ENCODE peak calls at places on chromosomes 7 and 10, in six cellular contexts. R, F, Y, G, S and C are unnamed samples.

GRCh38 chr7:21076054-21076453 is 289.4 kb upstream of the SP8 start:
- DNase-seq in R (no peak), F (no peak), Y (no peak), G (no peak), S (no peak), C (no peak)

GRCh38 chr10:3455385-3456334 is 283.1 kb upstream of the PITRM1 start:
- DNase-seq in R (peak), F (no peak), Y (no peak), G (peak), S (no peak), C (peak)

GRCh38 chr7:100694196-100694745 is at the start of gene GIGYF1:
- DNase-seq in R (peak), F (no peak), Y (peak), G (peak), S (no peak), C (peak)

GRCh38 chr10:5544216-5544805 is 19.6 kb downstream of the CALML3 start:
- DNase-seq in R (no peak), F (no peak), Y (no peak), G (no peak), S (no peak), C (peak)

GRCh38 chr10:24952146-24952700 is at the start of gene PRTFDC1:
- DNase-seq in R (no peak), F (peak), Y (peak), G (peak), S (no peak), C (peak)

GRCh38 chr7:144050093-144050492 is 1.3 kb downstream of the OR2A5 start:
- DNase-seq in R (no peak), F (no peak), Y (no peak), G (no peak), S (no peak), C (no peak)

GRCh38 chr10:66784796-66785195 is 141.0 kb upstream of the LRRTM3 start:
- DNase-seq in R (peak), F (no peak), Y (no peak), G (no peak), S (no peak), C (no peak)

GRCh38 chr10:90813592-90814365 is 44.1 kb downstream of the HTR7 start:
- DNase-seq in R (no peak), F (no peak), Y (no peak), G (no peak), S (no peak), C (no peak)

GRCh38 chr7:140350056-140350455 is 48.3 kb downstream of the SLC37A3 start:
- DNase-seq in R (no peak), F (no peak), Y (no peak), G (no peak), S (no peak), C (no peak)

GRCh38 chr10:99329891-99330674 is 927 bp downstream of the CNNM1 start:
- DNase-seq in R (peak), F (peak), Y (peak), G (peak), S (no peak), C (no peak)

GRCh38 chr7:77328669-77329068 is 87.5 kb downstream of the GSAP start:
- DNase-seq in R (peak), F (no peak), Y (no peak), G (no peak), S (no peak), C (no peak)

GRCh38 chr10:125160856-125161569 is 650 bp upstream of the CTBP2 start:
- DNase-seq in R (peak), F (peak), Y (peak), G (peak), S (peak), C (peak)

GRCh38 chr7:27161721-27162547 is 3.4 kb downstream of the HOXA9 start:
- DNase-seq in R (no peak), F (no peak), Y (peak), G (peak), S (no peak), C (no peak)

GRCh38 chr7:79298145-79298760 is 155.2 kb downstream of the MAGI2 start:
- DNase-seq in R (peak), F (peak), Y (no peak), G (peak), S (no peak), C (peak)

GRCh38 chr10:71725998-71726672 is 6.6 kb upstream of the C10orf105 start:
- DNase-seq in R (peak), F (peak), Y (peak), G (peak), S (no peak), C (peak)

GRCh38 chr7:70720191-70720873 is 411.6 kb upstream of the GALNT17 start:
- DNase-seq in R (no peak), F (no peak), Y (no peak), G (no peak), S (no peak), C (no peak)

GRCh38 chr10:4569132-4569531 is 256.9 kb upstream of the AKR1E2 start:
- DNase-seq in R (no peak), F (no peak), Y (no peak), G (no peak), S (no peak), C (no peak)

GRCh38 chr7:5634107-5634950 is 147.1 kb downstream of the RNF216 start:
- DNase-seq in R (peak), F (no peak), Y (peak), G (peak), S (no peak), C (no peak)

GRCh38 chr10:79195091-79195923 is 126.5 kb downstream of the ZMIZ1 start:
- DNase-seq in R (peak), F (peak), Y (peak), G (peak), S (peak), C (peak)

GRCh38 chr10:119602241-119603095 is 5.7 kb upstream of the TIAL1 start:
- DNase-seq in R (no peak), F (no peak), Y (peak), G (peak), S (no peak), C (peak)

GRCh38 chr7:55245271-55245723 is 119.8 kb upstream of the LANCL2 start:
- DNase-seq in R (peak), F (no peak), Y (no peak), G (peak), S (no peak), C (peak)

GRCh38 chr10:18246967-18247366 is 106.7 kb downstream of the CACNB2 start:
- DNase-seq in R (no peak), F (no peak), Y (no peak), G (no peak), S (no peak), C (no peak)

GRCh38 chr10:96283756-96284155 is 12.4 kb upstream of the BLNK start:
- DNase-seq in R (no peak), F (no peak), Y (no peak), G (no peak), S (no peak), C (peak)

GRCh38 chr10:114400091-114400490 is 4.2 kb downstream of the AFAP1L2 start:
- DNase-seq in R (no peak), F (no peak), Y (no peak), G (peak), S (no peak), C (no peak)

GRCh38 chr7:17342726-17343125 is 44.3 kb downstream of the AHR start:
- DNase-seq in R (no peak), F (no peak), Y (no peak), G (no peak), S (no peak), C (no peak)

GRCh38 chr7:17339139-17339538 is 40.7 kb downstream of the AHR start:
- DNase-seq in R (no peak), F (no peak), Y (no peak), G (no peak), S (no peak), C (no peak)

GRCh38 chr7:17336168-17336567 is 37.7 kb downstream of the AHR start:
- DNase-seq in R (no peak), F (no peak), Y (no peak), G (no peak), S (no peak), C (no peak)

GRCh38 chr7:17339952-17340351 is 41.5 kb downstream of the AHR start:
- DNase-seq in R (no peak), F (no peak), Y (no peak), G (no peak), S (no peak), C (no peak)

DNA sequence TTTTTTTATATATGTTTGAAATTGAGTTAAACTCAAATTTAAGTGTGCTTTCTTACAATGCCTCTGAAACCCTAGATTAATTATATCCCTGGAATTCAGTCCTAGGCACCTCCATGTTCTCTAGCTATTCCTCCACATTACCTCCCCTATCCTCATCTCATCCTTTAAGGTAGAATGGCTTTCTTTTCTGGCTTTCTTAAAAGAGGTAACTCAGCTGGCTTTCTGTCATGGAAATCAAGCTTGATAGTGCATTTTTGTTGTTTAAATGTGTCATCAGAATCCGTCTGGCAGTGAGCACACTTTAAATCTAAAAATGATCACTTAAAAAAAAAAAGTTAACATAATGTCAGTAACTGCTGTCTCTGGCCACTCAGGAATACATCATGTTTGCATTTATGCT is 42.2 kb downstream of the AHR start:
- DNase-seq in R (no peak), F (no peak), Y (no peak), G (no peak), S (no peak), C (no peak)
- H3K14ac ChIP-seq in R (peak), F (no peak), Y (no peak), G (no peak), S (no peak), C (no peak)

DNA sequence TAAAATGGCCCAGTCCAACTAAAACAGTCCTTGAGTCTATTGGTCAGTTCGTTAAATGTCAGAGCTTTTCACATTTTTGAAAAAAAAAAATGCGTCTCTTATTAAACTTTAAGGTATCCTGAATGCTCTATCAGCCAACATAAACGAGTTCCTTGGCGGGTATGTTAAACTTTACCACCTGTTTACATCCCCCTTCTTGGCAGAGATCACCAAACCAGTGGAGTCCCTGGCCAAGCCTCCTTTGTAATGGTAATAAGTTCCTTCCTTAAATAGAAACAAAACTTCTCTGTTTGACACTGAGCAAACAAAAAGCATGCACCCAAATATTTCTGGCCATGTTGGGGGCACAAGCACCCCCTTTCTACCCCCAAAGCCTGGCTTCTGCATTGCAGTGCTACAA is 3.2 kb downstream of the TRIL start:
- DNase-seq in R (no peak), F (no peak), Y (no peak), G (no peak), S (no peak), C (no peak)
- H3K14ac ChIP-seq in R (no peak), F (no peak), Y (no peak), G (no peak), S (no peak), C (no peak)

GRCh38 chr7:155188821-155189599 is 108.7 kb upstream of the INSIG1 start:
- DNase-seq in R (peak), F (no peak), Y (no peak), G (peak), S (no peak), C (no peak)
- H3K14ac ChIP-seq in R (no peak), F (peak), Y (no peak), G (no peak), S (no peak), C (no peak)

GRCh38 chr10:126585249-126585986 is 85.1 kb downstream of the C10orf90 start:
- DNase-seq in R (no peak), F (peak), Y (no peak), G (no peak), S (no peak), C (no peak)

GRCh38 chr10:126583507-126584200 is 86.8 kb downstream of the C10orf90 start:
- DNase-seq in R (no peak), F (no peak), Y (no peak), G (no peak), S (no peak), C (no peak)

GRCh38 chr10:126581648-126582046 is 88.8 kb downstream of the C10orf90 start:
- DNase-seq in R (no peak), F (no peak), Y (no peak), G (no peak), S (no peak), C (no peak)

GRCh38 chr10:126584836-126585235 is 85.7 kb downstream of the C10orf90 start:
- DNase-seq in R (no peak), F (no peak), Y (no peak), G (no peak), S (no peak), C (no peak)

GRCh38 chr10:126580873-126581647 is 89.4 kb downstream of the C10orf90 start:
- DNase-seq in R (no peak), F (no peak), Y (no peak), G (no peak), S (no peak), C (no peak)
- H3K14ac ChIP-seq in R (no peak), F (no peak), Y (no peak), G (no peak), S (no peak), C (no peak)

GRCh38 chr7:23237000-23237399 is 9.6 kb upstream of the GPNMB start:
- DNase-seq in R (no peak), F (no peak), Y (no peak), G (no peak), S (no peak), C (no peak)

GRCh38 chr7:23242935-23243334 is 3.6 kb upstream of the GPNMB start:
- DNase-seq in R (no peak), F (no peak), Y (no peak), G (no peak), S (no peak), C (no peak)

GRCh38 chr7:23239253-23239652 is 7.3 kb upstream of the GPNMB start:
- DNase-seq in R (no peak), F (no peak), Y (no peak), G (no peak), S (no peak), C (no peak)

GRCh38 chr7:23242321-23242720 is 4.3 kb upstream of the GPNMB start:
- DNase-seq in R (peak), F (no peak), Y (no peak), G (no peak), S (no peak), C (peak)

DNA sequence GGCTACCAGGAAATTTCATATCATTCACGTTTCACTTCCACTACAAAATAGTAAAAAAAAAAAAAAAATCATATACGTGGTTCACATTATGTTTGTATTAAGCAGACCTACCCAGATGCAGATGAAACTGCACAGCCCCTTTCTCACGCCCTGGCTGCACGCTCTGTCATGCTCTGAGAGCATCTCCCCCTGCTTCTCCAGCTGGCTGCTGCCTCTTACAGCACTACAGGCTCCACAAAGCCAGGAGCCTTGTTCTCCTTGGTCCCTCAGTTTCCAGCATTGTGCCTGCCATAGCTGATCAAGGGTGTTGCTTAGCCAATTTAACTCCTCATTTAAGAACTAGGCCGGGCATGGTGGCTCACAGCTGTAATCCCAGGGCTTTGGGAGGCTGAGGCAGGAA is 6.9 kb upstream of the GPNMB start:
- DNase-seq in R (no peak), F (no peak), Y (no peak), G (no peak), S (no peak), C (no peak)
- H3K14ac ChIP-seq in R (no peak), F (no peak), Y (no peak), G (no peak), S (no peak), C (no peak)

DNA sequence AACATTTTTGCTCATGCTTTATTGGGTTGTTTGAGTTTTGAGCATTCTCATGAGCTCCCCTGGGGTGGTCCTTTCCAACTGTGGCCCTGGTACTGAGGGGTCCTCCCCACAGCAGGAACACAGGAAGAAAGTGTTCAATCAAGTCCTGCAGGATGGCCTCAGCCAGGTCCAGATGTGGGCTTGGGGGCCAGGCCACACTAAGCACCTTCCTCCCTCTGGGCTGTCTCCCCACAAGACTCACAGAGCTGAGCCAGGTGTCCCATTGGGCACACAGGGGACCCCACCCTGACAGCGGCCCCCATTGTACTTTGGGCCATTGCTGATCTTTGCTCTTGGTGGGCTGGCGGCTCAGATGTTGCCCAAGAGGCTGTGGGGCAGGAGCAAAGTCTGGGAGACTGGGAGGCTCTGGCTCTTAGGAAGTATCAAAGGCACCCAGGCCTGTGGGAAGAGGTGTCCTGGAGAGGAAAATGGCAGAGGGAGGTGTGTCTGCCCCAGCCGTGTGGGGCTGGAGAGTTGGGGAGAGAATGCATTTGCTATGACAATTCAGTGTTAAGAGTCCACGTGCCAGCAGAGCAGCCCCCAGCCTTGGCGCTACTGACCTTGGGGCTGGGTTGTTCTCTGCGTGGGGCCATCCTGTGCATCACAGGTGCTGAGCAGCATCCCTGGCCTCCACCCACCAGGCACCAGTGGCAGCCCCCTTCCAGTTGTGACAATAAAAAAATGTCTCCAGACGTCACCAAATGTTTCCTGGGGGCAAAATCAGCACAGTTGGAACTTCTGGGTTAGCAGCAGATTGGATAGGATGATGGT is 17.8 kb downstream of the SCART1 start:
- DNase-seq in R (no peak), F (no peak), Y (no peak), G (no peak), S (no peak), C (no peak)
- H3K14ac ChIP-seq in R (no peak), F (peak), Y (no peak), G (no peak), S (no peak), C (no peak)

GRCh38 chr7:19113001-19113349 is 4.5 kb downstream of the TWIST1 start:
- DNase-seq in R (no peak), F (no peak), Y (no peak), G (no peak), S (no peak), C (no peak)
- H3K14ac ChIP-seq in R (no peak), F (no peak), Y (no peak), G (no peak), S (no peak), C (no peak)

GRCh38 chr7:137343483-137343841 is at the start of gene PTN:
- DNase-seq in R (peak), F (peak), Y (peak), G (peak), S (peak), C (peak)

GRCh38 chr7:137335814-137336213 is 7.7 kb downstream of the PTN start:
- DNase-seq in R (peak), F (no peak), Y (no peak), G (no peak), S (no peak), C (peak)

GRCh38 chr7:137342751-137343482 is 616 bp downstream of the PTN start:
- DNase-seq in R (peak), F (peak), Y (no peak), G (peak), S (no peak), C (no peak)

GRCh38 chr7:137342340-137342739 is 1.2 kb downstream of the PTN start:
- DNase-seq in R (peak), F (no peak), Y (no peak), G (peak), S (no peak), C (no peak)

GRCh38 chr7:137337902-137338301 is 5.6 kb downstream of the PTN start:
- DNase-seq in R (no peak), F (no peak), Y (no peak), G (no peak), S (no peak), C (no peak)
- H3K14ac ChIP-seq in R (no peak), F (no peak), Y (no peak), G (no peak), S (no peak), C (no peak)

GRCh38 chr10:61050120-61050745 is 106.2 kb upstream of the RHOBTB1 start:
- DNase-seq in R (no peak), F (no peak), Y (no peak), G (no peak), S (no peak), C (peak)

GRCh38 chr10:61042533-61042932 is 98.5 kb upstream of the RHOBTB1 start:
- DNase-seq in R (no peak), F (no peak), Y (no peak), G (no peak), S (no peak), C (no peak)

GRCh38 chr10:61047788-61048560 is 104.0 kb upstream of the RHOBTB1 start:
- DNase-seq in R (no peak), F (no peak), Y (no peak), G (no peak), S (no peak), C (no peak)

GRCh38 chr10:61051356-61051755 is 107.4 kb upstream of the RHOBTB1 start:
- DNase-seq in R (no peak), F (no peak), Y (no peak), G (no peak), S (no peak), C (no peak)

GRCh38 chr10:61047011-61047410 is 103.0 kb upstream of the RHOBTB1 start:
- DNase-seq in R (no peak), F (no peak), Y (no peak), G (peak), S (no peak), C (no peak)
- H3K14ac ChIP-seq in R (no peak), F (no peak), Y (no peak), G (no peak), S (no peak), C (no peak)

GRCh38 chr7:9955138-9955537 is 1018.5 kb upstream of the PHF14 start:
- DNase-seq in R (no peak), F (no peak), Y (no peak), G (no peak), S (no peak), C (no peak)
- H3K14ac ChIP-seq in R (no peak), F (no peak), Y (no peak), G (no peak), S (no peak), C (no peak)